ENCODE peak calls at places on chromosomes 5 and 9, in four cellular contexts. R is CD8-positive, alpha-beta T cell; G is GM23248; O is body of pancreas. K is an unnamed sample. For H3K9me3, the result is how much of the 10 kb centered on the place peaks cover.

GRCh38 chr5:1325191-1325741 is 19.6 kb downstream of the CLPTM1L start:
- DNase-seq in O (no peak), G (no peak), R (no peak), K (no peak)

GRCh38 chr5:151085517-151086031 is 4.7 kb upstream of the TNIP1 start:
- DNase-seq in R (no peak), G (no peak), O (peak), K (peak)

GRCh38 chr9:99253772-99254431 is 31.8 kb downstream of the SEC61B start:
- DNase-seq in R (peak), O (no peak), G (no peak), K (no peak)

GRCh38 chr5:75656311-75657003 is 45.2 kb downstream of the ANKDD1B start:
- DNase-seq in O (peak), R (no peak), G (peak), K (no peak)

GRCh38 chr9:114156658-114157421 is 1.5 kb downstream of the COL27A1 start:
- DNase-seq in R (no peak), G (peak), O (peak), K (peak)

GRCh38 chr5:111999286-111999685 is 242.3 kb upstream of the NREP start:
- DNase-seq in G (peak), R (no peak), O (no peak), K (no peak)

GRCh38 chr9:37963936-37964739 is 60.2 kb upstream of the SLC25A51 start:
- DNase-seq in G (peak), R (no peak), O (peak), K (peak)

GRCh38 chr5:175894251-175894650 is 22.9 kb downstream of the CPLX2 start:
- DNase-seq in O (no peak), R (no peak), G (no peak), K (no peak)

GRCh38 chr5:3896098-3896497 is 300.5 kb downstream of the IRX1 start:
- DNase-seq in O (no peak), R (no peak), G (no peak), K (no peak)

GRCh38 chr5:95718203-95718602 is 12.9 kb upstream of the RHOBTB3 start:
- DNase-seq in R (no peak), G (no peak), O (no peak), K (no peak)

GRCh38 chr5:56610093-56610698 is 205.2 kb upstream of the MAP3K1 start:
- DNase-seq in R (no peak), O (no peak), G (no peak), K (no peak)

GRCh38 chr5:80114856-80115255 is 79.7 kb downstream of the THBS4 start:
- DNase-seq in R (no peak), O (no peak), G (no peak), K (no peak)

GRCh38 chr9:127178646-127179632 is 56.5 kb upstream of the ANGPTL2 start:
- DNase-seq in R (no peak), O (peak), G (no peak), K (no peak)

GRCh38 chr9:111284703-111285102 is 45.3 kb downstream of the OR2K2 start:
- DNase-seq in O (no peak), R (no peak), G (no peak), K (no peak)

GRCh38 chr9:94554439-94555331 is at the start of gene PCAT7:
- DNase-seq in G (peak), O (peak), R (no peak), K (peak)

GRCh38 chr9:6686396-6686795 is 40.9 kb upstream of the GLDC start:
- DNase-seq in O (no peak), R (no peak), G (peak), K (no peak)

GRCh38 chr9:82346040-82346439 is 357.5 kb downstream of the SPATA31D1 start:
- DNase-seq in G (no peak), R (no peak), O (no peak), K (no peak)

GRCh38 chr5:152676177-152676576 is 271.1 kb upstream of the NMUR2 start:
- DNase-seq in R (no peak), G (no peak), O (peak), K (no peak)

GRCh38 chr5:159855476-159856157 is 60.7 kb upstream of the ADRA1B start:
- DNase-seq in R (no peak), O (no peak), G (peak), K (no peak)

GRCh38 chr9:70421272-70422180 is 7.1 kb upstream of the KLF9 start:
- DNase-seq in G (peak), R (no peak), O (peak), K (no peak)

GRCh38 chr9:126761274-126761673 is 43.6 kb upstream of the ZBTB43 start:
- DNase-seq in O (no peak), R (no peak), G (no peak), K (no peak)

GRCh38 chr5:68533051-68533450 is 317.5 kb downstream of the PIK3R1 start:
- DNase-seq in G (no peak), O (no peak), R (no peak), K (no peak)

GRCh38 chr9:105291422-105291859 is 47.0 kb downstream of the SLC44A1 start:
- DNase-seq in G (no peak), R (no peak), O (no peak), K (no peak)

GRCh38 chr9:68546596-68547390 is 6.1 kb upstream of the TMEM252 start:
- DNase-seq in O (no peak), G (no peak), R (no peak), K (no peak)

GRCh38 chr9:94108584-94108983 is 24.3 kb downstream of the PTPDC1 start:
- DNase-seq in G (peak), O (no peak), R (no peak), K (no peak)

GRCh38 chr5:67089200-67089725 is 107.3 kb downstream of the CD180 start:
- DNase-seq in G (peak), R (no peak), O (no peak), K (no peak)

GRCh38 chr9:134988706-134989105 is 71.0 kb upstream of the FCN1 start:
- DNase-seq in O (no peak), G (no peak), R (no peak), K (no peak)
- H3K9me3 ChIP-seq in O (under half), G (under half), R (under half), K (under half)

DNA sequence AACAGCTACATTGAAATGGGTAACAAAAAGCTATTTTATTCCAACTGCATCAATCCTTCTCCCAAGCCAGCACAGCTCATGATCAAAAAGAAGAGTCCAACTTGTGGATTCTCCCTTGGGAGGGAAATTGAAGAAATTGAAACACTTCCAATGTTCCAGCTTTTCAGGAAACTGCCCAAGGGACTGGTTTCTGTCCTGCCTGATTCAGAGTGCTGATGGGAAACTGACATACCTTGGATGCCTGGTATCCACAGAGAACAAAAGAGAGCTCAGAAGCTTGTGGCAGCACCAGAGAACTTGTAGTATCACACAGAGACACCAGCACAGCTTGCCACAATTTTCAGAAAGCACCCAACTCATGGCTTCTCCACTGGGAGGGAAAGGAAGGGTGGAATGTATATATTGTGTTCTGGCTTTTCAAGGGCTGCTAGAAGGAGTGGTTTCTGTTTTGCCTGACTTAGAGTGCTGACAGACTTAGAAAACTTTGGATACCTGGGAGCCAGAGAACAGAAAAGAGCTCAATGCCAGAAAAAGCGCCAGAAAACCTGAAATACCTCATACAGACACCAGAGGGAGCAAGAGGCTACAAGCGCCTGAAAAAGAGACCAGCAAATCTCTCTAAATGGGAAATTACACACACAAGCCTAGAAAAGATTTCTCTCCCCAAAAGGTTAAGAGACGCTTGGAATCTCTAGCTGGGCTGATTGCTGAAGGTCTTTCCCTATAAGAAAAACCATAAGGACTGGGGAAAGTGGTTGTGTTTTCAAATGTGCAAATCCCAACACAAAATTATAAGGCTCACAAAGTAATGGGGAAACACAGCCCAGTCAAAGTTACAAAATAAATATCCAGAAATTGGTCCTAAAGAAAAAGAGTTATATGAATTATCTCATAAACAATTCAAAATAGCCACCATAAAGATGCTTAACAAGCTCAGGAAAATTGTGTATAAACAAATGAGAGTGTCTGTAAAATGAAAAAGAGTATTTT is 178.8 kb downstream of the SPOCK1 start:
- DNase-seq in O (peak), G (peak), R (no peak), K (peak)
- H3K9me3 ChIP-seq in O (under half), G (under half), R (under half), K (under half)

DNA sequence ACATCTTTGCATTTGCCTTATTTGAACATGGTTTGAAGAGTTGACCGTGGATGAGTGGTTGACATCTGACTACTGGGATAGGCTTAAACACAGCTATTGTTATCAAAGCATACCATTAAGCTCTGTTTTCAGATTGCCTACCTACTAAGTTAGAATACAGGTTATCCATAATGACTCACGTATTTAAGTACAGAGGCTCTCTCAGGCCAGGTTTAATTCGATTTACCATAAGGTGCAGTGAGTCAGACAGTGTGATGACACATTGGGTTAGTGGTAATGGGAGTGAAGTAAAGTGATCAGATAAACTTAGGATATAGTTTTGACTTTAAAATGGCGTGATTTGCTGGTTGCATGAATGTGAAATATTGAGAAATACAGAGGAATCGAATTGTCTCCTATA is 732.0 kb upstream of the CTNND2 start:
- DNase-seq in R (no peak), G (no peak), O (no peak), K (no peak)
- H3K9me3 ChIP-seq in R (under half), G (under half), O (under half), K (under half)

GRCh38 chr5:178429156-178429468 is 161.1 kb downstream of the COL23A1 start:
- DNase-seq in G (no peak), O (no peak), R (no peak), K (no peak)
- H3K9me3 ChIP-seq in G (under half), O (under half), R (under half), K (under half)

GRCh38 chr5:141245250-141245717 is at the start of gene PCDHB15:
- DNase-seq in O (peak), G (peak), R (no peak), K (no peak)

DNA sequence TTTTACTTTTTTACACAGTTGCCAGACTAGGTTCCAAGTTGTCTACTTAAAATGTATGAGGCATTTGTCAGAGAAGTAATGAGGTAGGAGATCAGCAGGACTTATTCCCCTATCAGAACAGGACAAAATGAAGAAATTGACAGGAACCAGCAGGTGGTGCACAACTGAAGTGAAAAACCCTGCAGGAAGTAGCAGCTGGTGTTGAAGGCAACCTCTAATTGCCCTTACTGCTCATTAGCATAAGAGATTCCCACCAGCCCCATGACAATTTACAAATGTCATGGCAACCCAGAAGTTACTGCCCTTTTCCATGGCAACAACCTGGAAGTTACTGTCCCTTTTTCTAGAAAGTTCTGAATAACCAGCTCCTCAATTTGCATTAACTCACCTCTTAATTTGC is 5.4 kb downstream of the PCDHB15 start:
- DNase-seq in R (no peak), O (no peak), G (no peak), K (no peak)
- H3K9me3 ChIP-seq in R (under half), O (under half), G (under half), K (half or more)

GRCh38 chr5:155455791-155456514 is 442.4 kb downstream of the KIF4B start:
- DNase-seq in O (no peak), G (no peak), R (no peak), K (no peak)
- H3K9me3 ChIP-seq in O (under half), G (under half), R (under half), K (under half)

GRCh38 chr9:137945581-137945980 is 68.0 kb downstream of the CACNA1B start:
- DNase-seq in O (no peak), R (no peak), G (no peak), K (no peak)

GRCh38 chr9:137949260-137949659 is 71.7 kb downstream of the CACNA1B start:
- DNase-seq in G (no peak), O (no peak), R (no peak), K (no peak)

GRCh38 chr9:137947012-137947411 is 69.4 kb downstream of the CACNA1B start:
- DNase-seq in R (no peak), O (no peak), G (no peak), K (no peak)

GRCh38 chr9:137951107-137951506 is 73.5 kb downstream of the CACNA1B start:
- DNase-seq in R (no peak), G (no peak), O (no peak), K (no peak)

GRCh38 chr9:137948642-137949041 is 71.1 kb downstream of the CACNA1B start:
- DNase-seq in G (no peak), O (no peak), R (no peak), K (no peak)
- H3K9me3 ChIP-seq in G (under half), O (under half), R (under half), K (under half)

GRCh38 chr5:51691538-51691937 is 308.3 kb downstream of the ISL1 start:
- DNase-seq in O (no peak), R (no peak), G (no peak), K (no peak)

GRCh38 chr5:51694826-51695225 is 311.6 kb downstream of the ISL1 start:
- DNase-seq in R (no peak), O (no peak), G (no peak), K (no peak)

GRCh38 chr5:51696122-51696521 is 312.9 kb downstream of the ISL1 start:
- DNase-seq in G (no peak), R (no peak), O (no peak), K (no peak)
- H3K9me3 ChIP-seq in G (under half), R (under half), O (under half), K (under half)

GRCh38 chr5:165138261-165138660 is 1632.8 kb downstream of the MAT2B start:
- DNase-seq in G (no peak), R (no peak), O (no peak), K (no peak)
- H3K9me3 ChIP-seq in G (under half), R (under half), O (under half), K (under half)

GRCh38 chr5:133222979-133223378 is 171.2 kb downstream of the HSPA4 start:
- DNase-seq in O (no peak), R (no peak), G (no peak), K (no peak)
- H3K9me3 ChIP-seq in O (under half), R (under half), G (under half), K (under half)

K was measured in lung.